ENCODE peak calls at places on chromosome 12, in ten cellular contexts. Q is tibial nerve, P is stomach, G is A549, W is esophagus muscularis mucosa, L is ovary, S is H1, E is upper lobe of left lung, I is transverse colon, H is SK-N-SH. U is an unnamed sample.

GRCh38 chr12:26126340-26127284 is 1.8 kb upstream of the BHLHE41 start:
- DNase-seq in W (peak), P (peak), S (peak), E (peak), I (peak), H (peak), G (peak), Q (peak), L (peak), U (peak)

GRCh38 chr12:120500577-120500976 is 4.7 kb downstream of the DYNLL1 start:
- DNase-seq in Q (no peak), L (no peak), E (no peak), H (no peak), G (no peak), I (no peak), W (no peak), P (no peak), S (no peak), U (no peak)

GRCh38 chr12:28457785-28458184 is 267.5 kb downstream of the CCDC91 start:
- DNase-seq in E (no peak), P (no peak), S (no peak), L (no peak), Q (no peak), H (no peak), G (no peak), W (no peak), I (no peak), U (no peak)

GRCh38 chr12:132285991-132286681 is 43.3 kb downstream of the GALNT9 start:
- DNase-seq in Q (no peak), E (peak), W (no peak), P (peak), G (no peak), S (peak), H (peak), I (peak), L (peak), U (no peak)

GRCh38 chr12:123828871-123829547 is 66.9 kb downstream of the DNAH10 start:
- DNase-seq in Q (no peak), E (no peak), P (no peak), S (no peak), G (no peak), L (no peak), I (no peak), H (no peak), W (no peak), U (no peak)

GRCh38 chr12:32134144-32134888 is 27.7 kb downstream of the BICD1 start:
- DNase-seq in G (no peak), I (peak), Q (no peak), L (no peak), E (no peak), S (no peak), W (no peak), H (peak), P (no peak), U (no peak)

GRCh38 chr12:53973093-53974042 is at the start of gene HOXC11:
- DNase-seq in W (no peak), S (no peak), H (no peak), P (no peak), G (no peak), E (peak), Q (no peak), L (no peak), I (no peak), U (no peak)

GRCh38 chr12:15662303-15662980 is 126.7 kb downstream of the EPS8 start:
- DNase-seq in I (no peak), L (no peak), S (no peak), E (no peak), G (peak), H (no peak), P (no peak), Q (no peak), W (no peak), U (no peak)

GRCh38 chr12:19946549-19946948 is 421.8 kb upstream of the PDE3A start:
- DNase-seq in P (no peak), S (no peak), Q (no peak), H (no peak), W (no peak), E (no peak), L (no peak), G (peak), I (no peak), U (no peak)

GRCh38 chr12:7929069-7929792 is 6.8 kb downstream of the SLC2A3 start:
- DNase-seq in H (no peak), Q (no peak), W (no peak), G (no peak), I (no peak), P (no peak), L (no peak), S (no peak), E (no peak), U (no peak)

GRCh38 chr12:44889162-44889561 is 13.0 kb upstream of the NELL2 start:
- DNase-seq in H (no peak), S (no peak), E (no peak), P (no peak), L (no peak), G (no peak), W (no peak), I (no peak), Q (no peak), U (no peak)

GRCh38 chr12:59023861-59024424 is 103.6 kb upstream of the LRIG3 start:
- DNase-seq in I (no peak), S (no peak), L (no peak), E (no peak), P (no peak), W (no peak), H (no peak), G (no peak), Q (no peak), U (no peak)

GRCh38 chr12:108804361-108804949 is 52.9 kb downstream of the SSH1 start:
- DNase-seq in Q (no peak), S (no peak), L (peak), I (peak), W (no peak), E (no peak), G (no peak), P (no peak), H (peak), U (peak)

GRCh38 chr12:28222081-28222700 is 31.9 kb downstream of the CCDC91 start:
- DNase-seq in W (no peak), P (no peak), I (no peak), H (no peak), Q (no peak), L (no peak), S (no peak), G (no peak), E (no peak), U (no peak)

GRCh38 chr12:113075137-113075683 is 18.7 kb downstream of the DTX1 start:
- DNase-seq in H (no peak), L (no peak), S (no peak), I (peak), G (no peak), W (no peak), E (no peak), Q (no peak), P (no peak), U (no peak)

GRCh38 chr12:25590021-25590721 is 37.1 kb upstream of the LMNTD1 start:
- DNase-seq in I (no peak), H (no peak), G (no peak), L (no peak), P (no peak), E (no peak), W (no peak), S (no peak), Q (no peak), U (no peak)

GRCh38 chr12:108729612-108730336 is 1.5 kb downstream of the CORO1C start:
- DNase-seq in W (no peak), E (no peak), I (no peak), Q (no peak), G (no peak), H (peak), S (no peak), P (no peak), L (no peak), U (no peak)

GRCh38 chr12:131362290-131363211 is 348.3 kb upstream of the SFSWAP start:
- DNase-seq in H (no peak), Q (no peak), L (no peak), W (no peak), G (no peak), S (no peak), I (no peak), E (no peak), P (peak), U (no peak)

GRCh38 chr12:16605666-16606116 is 271 bp downstream of the LMO3 start:
- DNase-seq in Q (no peak), H (peak), E (peak), W (no peak), G (no peak), I (no peak), S (no peak), P (no peak), L (no peak), U (no peak)

GRCh38 chr12:75660805-75661404 is 149.5 kb upstream of the KRR1 start:
- DNase-seq in E (no peak), L (no peak), H (no peak), G (no peak), Q (no peak), I (no peak), P (no peak), S (no peak), W (no peak), U (no peak)

GRCh38 chr12:79897617-79898016 is 37.3 kb downstream of the PPP1R12A start:
- DNase-seq in I (no peak), Q (no peak), S (no peak), L (no peak), P (no peak), W (no peak), E (no peak), G (no peak), H (no peak), U (no peak)

GRCh38 chr12:57610553-57611115 is 601 bp upstream of the ARHGEF25 start:
- DNase-seq in P (no peak), Q (no peak), I (peak), L (peak), E (peak), S (peak), W (no peak), G (no peak), H (peak), U (no peak)

GRCh38 chr12:113462880-113463745 is 8.6 kb downstream of the LHX5 start:
- DNase-seq in Q (no peak), I (no peak), P (no peak), H (peak), E (peak), S (peak), L (no peak), W (no peak), G (no peak), U (no peak)

GRCh38 chr12:74732801-74733200 is 195.2 kb downstream of the ATXN7L3B start:
- DNase-seq in E (no peak), P (no peak), I (no peak), S (no peak), L (no peak), W (no peak), G (no peak), H (no peak), Q (no peak), U (no peak)

GRCh38 chr12:9049520-9050133 is 60.3 kb downstream of the KLRG1 start:
- DNase-seq in L (no peak), Q (no peak), E (no peak), P (no peak), G (peak), H (peak), I (no peak), W (no peak), S (no peak), U (no peak)
- TF ChIP-seq EP300 in L (no peak), Q (no peak), E (no peak), P (no peak), G (no peak), H (no peak), I (no peak), W (no peak), S (no peak), U (no peak)

DNA sequence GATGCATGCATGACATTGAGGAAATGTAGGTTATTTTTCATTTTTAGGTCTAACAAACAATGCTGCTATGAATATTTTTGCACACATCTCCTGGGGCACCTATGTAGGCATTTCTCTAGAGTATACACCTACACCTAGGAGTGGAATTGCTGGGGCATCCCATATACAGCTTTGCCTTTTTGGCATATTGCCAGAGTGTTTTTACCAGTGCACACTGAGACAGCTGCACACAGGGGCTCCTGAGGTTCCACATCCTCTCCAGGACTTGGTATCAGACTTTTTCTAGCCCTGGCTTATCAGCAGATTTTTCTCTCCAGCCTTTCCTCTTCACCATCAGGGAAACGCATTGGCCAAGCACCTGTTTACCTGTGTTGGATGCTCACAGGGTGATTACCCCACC is 1.2 kb upstream of the NRIP2 start:
- DNase-seq in S (no peak), W (no peak), E (no peak), P (no peak), G (no peak), H (no peak), L (no peak), Q (no peak), I (no peak), U (no peak)
- TF ChIP-seq EP300 in S (no peak), W (no peak), E (no peak), P (no peak), G (no peak), H (no peak), L (no peak), Q (no peak), I (no peak), U (no peak)

GRCh38 chr12:94560416-94561221 is 89.7 kb downstream of the TMCC3 start:
- DNase-seq in L (no peak), I (peak), S (peak), G (peak), E (peak), W (no peak), H (no peak), P (no peak), Q (no peak), U (no peak)
- TF ChIP-seq EP300 in L (no peak), I (no peak), S (peak), G (no peak), E (no peak), W (no peak), H (no peak), P (no peak), Q (no peak), U (no peak)

GRCh38 chr12:122753213-122753571 is 568 bp downstream of the DENR start:
- DNase-seq in Q (no peak), G (no peak), S (no peak), P (no peak), H (no peak), I (no peak), W (no peak), E (no peak), L (no peak), U (no peak)
- TF ChIP-seq EP300 in Q (no peak), G (no peak), S (no peak), P (no peak), H (no peak), I (no peak), W (no peak), E (no peak), L (no peak), U (no peak)